ENCODE peak calls at places on chromosomes 4 and X, in ten cellular contexts. J is A549; D is colonic mucosa; Y is thoracic aorta; T is choroid plexus epithelial cell; A is tibial artery; H is heart right ventricle; I is cardiac muscle cell; V is CD8-positive, alpha-beta T cell; F is body of pancreas. O is an unnamed sample.

GRCh38 chrX:38183577-38183976 is 37.1 kb downstream of the SRPX start:
- DNase-seq in J (no peak), D (no peak), Y (no peak), T (no peak), A (no peak), H (no peak), I (no peak), V (no peak), F (no peak), O (no peak)

GRCh38 chr4:136637071-136637777 is 895.1 kb downstream of the PCDH18 start:
- DNase-seq in J (no peak), D (no peak), Y (no peak), T (peak), A (no peak), H (no peak), I (peak), V (no peak), F (peak), O (no peak)

GRCh38 chr4:165464338-165464737 is 85.5 kb downstream of the CPE start:
- DNase-seq in J (no peak), D (no peak), Y (no peak), T (no peak), A (no peak), H (no peak), I (no peak), V (no peak), F (no peak), O (no peak)

GRCh38 chr4:181905708-181906107 is 337.5 kb upstream of the TENM3 start:
- DNase-seq in J (no peak), D (no peak), Y (no peak), T (no peak), A (no peak), H (no peak), I (no peak), V (no peak), F (no peak), O (no peak)

GRCh38 chrX:101287402-101287801 is 3.7 kb downstream of the TAF7L start:
- DNase-seq in J (peak), D (peak), Y (no peak), T (peak), A (no peak), H (no peak), I (peak), V (no peak), F (no peak), O (peak)

GRCh38 chrX:73922856-73923429 is 359.9 kb downstream of the CHIC1 start:
- DNase-seq in J (no peak), D (no peak), Y (no peak), T (no peak), A (no peak), H (no peak), I (no peak), V (no peak), F (no peak), O (no peak)

GRCh38 chr4:126961661-126962060 is 671.1 kb upstream of the INTU start:
- DNase-seq in J (no peak), D (no peak), Y (no peak), T (no peak), A (no peak), H (no peak), I (no peak), V (no peak), F (no peak), O (no peak)

GRCh38 chr4:160038560-160038959 is 935.7 kb downstream of the RAPGEF2 start:
- DNase-seq in J (no peak), D (no peak), Y (no peak), T (peak), A (no peak), H (no peak), I (no peak), V (no peak), F (no peak), O (no peak)

GRCh38 chr4:164748375-164748774 is 5.6 kb upstream of the SMIM31 start:
- DNase-seq in J (no peak), D (no peak), Y (no peak), T (peak), A (no peak), H (no peak), I (peak), V (no peak), F (no peak), O (no peak)

GRCh38 chr4:132596186-132596585 is 552.9 kb upstream of the PCDH10 start:
- DNase-seq in J (no peak), D (no peak), Y (no peak), T (no peak), A (no peak), H (no peak), I (no peak), V (no peak), F (no peak), O (no peak)

GRCh38 chr4:52748432-52748831 is 2.8 kb downstream of the ERVMER34-1 start:
- DNase-seq in J (no peak), D (no peak), Y (no peak), T (no peak), A (no peak), H (no peak), I (no peak), V (no peak), F (no peak), O (no peak)

GRCh38 chr4:147057631-147057980 is 111.9 kb upstream of the TTC29 start:
- DNase-seq in J (no peak), D (no peak), Y (no peak), T (peak), A (no peak), H (no peak), I (peak), V (no peak), F (no peak), O (no peak)

GRCh38 chr4:43932448-43932847 is 516.2 kb downstream of the KCTD8 start:
- DNase-seq in J (no peak), D (no peak), Y (no peak), T (no peak), A (no peak), H (no peak), I (no peak), V (no peak), F (no peak), O (no peak)

GRCh38 chr4:181676546-181676945 is 566.7 kb upstream of the TENM3 start:
- DNase-seq in J (no peak), D (no peak), Y (no peak), T (no peak), A (no peak), H (no peak), I (no peak), V (no peak), F (no peak), O (no peak)

GRCh38 chrX:27910412-27910811 is 70.8 kb downstream of the DCAF8L1 start:
- DNase-seq in J (no peak), D (no peak), Y (no peak), T (no peak), A (no peak), H (no peak), I (no peak), V (no peak), F (no peak), O (no peak)

GRCh38 chr4:110637408-110638131 is 14.7 kb upstream of the PITX2 start:
- DNase-seq in J (no peak), D (no peak), Y (no peak), T (no peak), A (no peak), H (no peak), I (no peak), V (no peak), F (no peak), O (no peak)

GRCh38 chr4:101421393-101421792 is 74.1 kb upstream of the PPP3CA start:
- DNase-seq in J (no peak), D (no peak), Y (no peak), T (peak), A (no peak), H (no peak), I (no peak), V (no peak), F (no peak), O (no peak)

GRCh38 chrX:56572975-56573374 is 9.5 kb downstream of the UBQLN2 start:
- DNase-seq in J (no peak), D (no peak), Y (no peak), T (no peak), A (no peak), H (no peak), I (no peak), V (no peak), F (no peak), O (no peak)

GRCh38 chr4:53098681-53099121 is 236.6 kb downstream of the RASL11B start:
- DNase-seq in J (no peak), D (no peak), Y (no peak), T (peak), A (no peak), H (no peak), I (peak), V (no peak), F (no peak), O (no peak)

GRCh38 chr4:153242848-153243324 is 38.6 kb downstream of the TRIM2 start:
- DNase-seq in J (no peak), D (no peak), Y (no peak), T (no peak), A (no peak), H (no peak), I (no peak), V (no peak), F (no peak), O (no peak)

GRCh38 chr4:113919145-113919544 is 60.3 kb downstream of the ARSJ start:
- DNase-seq in J (no peak), D (no peak), Y (no peak), T (peak), A (no peak), H (no peak), I (no peak), V (no peak), F (no peak), O (no peak)

GRCh38 chrX:125094901-125095300 is 224.8 kb upstream of the TEX13C start:
- DNase-seq in J (no peak), D (no peak), Y (no peak), T (no peak), A (no peak), H (no peak), I (no peak), V (no peak), F (no peak), O (no peak)

GRCh38 chr4:127965803-127966175 is 583 bp downstream of the ABHD18 start:
- DNase-seq in J (peak), D (peak), Y (no peak), T (peak), A (peak), H (peak), I (peak), V (peak), F (peak), O (peak)

GRCh38 chr4:154593868-154594267 is 3.3 kb upstream of the FGA start:
- DNase-seq in J (no peak), D (no peak), Y (no peak), T (no peak), A (no peak), H (no peak), I (no peak), V (no peak), F (no peak), O (no peak)

GRCh38 chr4:121370729-121371325 is 10.0 kb downstream of the QRFPR start:
- DNase-seq in J (no peak), D (peak), Y (no peak), T (peak), A (no peak), H (no peak), I (peak), V (no peak), F (peak), O (no peak)

GRCh38 chr4:80610845-80611244 is 275.3 kb downstream of the CFAP299 start:
- DNase-seq in J (no peak), D (peak), Y (no peak), T (peak), A (no peak), H (no peak), I (peak), V (no peak), F (no peak), O (no peak)

GRCh38 chr4:25767877-25768475 is 94.8 kb downstream of the SEL1L3 start:
- DNase-seq in J (peak), D (peak), Y (no peak), T (peak), A (no peak), H (peak), I (peak), V (no peak), F (peak), O (peak)

GRCh38 chrX:47179221-47179927 is 14.3 kb upstream of the UBA1 start:
- DNase-seq in J (no peak), D (no peak), Y (peak), T (peak), A (peak), H (peak), I (peak), V (no peak), F (no peak), O (no peak)

GRCh38 chr4:148166132-148166531 is 276.1 kb downstream of the NR3C2 start:
- DNase-seq in J (no peak), D (no peak), Y (no peak), T (peak), A (no peak), H (no peak), I (peak), V (no peak), F (no peak), O (no peak)

GRCh38 chr4:109332926-109333464 is 30.5 kb upstream of the COL25A1 start:
- DNase-seq in J (no peak), D (no peak), Y (no peak), T (peak), A (no peak), H (no peak), I (peak), V (no peak), F (no peak), O (no peak)

GRCh38 chr4:33111106-33111505 is 2390.9 kb downstream of the PCDH7 start:
- DNase-seq in J (no peak), D (no peak), Y (no peak), T (peak), A (no peak), H (no peak), I (peak), V (no peak), F (no peak), O (no peak)

GRCh38 chr4:38177035-38177791 is 217.0 kb downstream of the PTTG2 start:
- DNase-seq in J (no peak), D (no peak), Y (no peak), T (peak), A (no peak), H (no peak), I (peak), V (peak), F (peak), O (no peak)

GRCh38 chr4:184041156-184041555 is 136.0 kb downstream of the STOX2 start:
- DNase-seq in J (no peak), D (no peak), Y (no peak), T (no peak), A (no peak), H (no peak), I (no peak), V (no peak), F (no peak), O (no peak)

GRCh38 chr4:68209003-68209402 is 36.5 kb downstream of the TMPRSS11B start:
- DNase-seq in J (no peak), D (no peak), Y (no peak), T (peak), A (no peak), H (no peak), I (no peak), V (no peak), F (no peak), O (no peak)

GRCh38 chr4:26736621-26737020 is 124.0 kb upstream of the STIM2 start:
- DNase-seq in J (no peak), D (no peak), Y (no peak), T (peak), A (no peak), H (no peak), I (no peak), V (no peak), F (no peak), O (no peak)

GRCh38 chr4:578451-579443 is 2.7 kb upstream of the TMEM271 start:
- DNase-seq in J (no peak), D (no peak), Y (no peak), T (no peak), A (no peak), H (no peak), I (no peak), V (peak), F (no peak), O (no peak)

GRCh38 chr4:182929296-182929695 is 12.1 kb upstream of the DCTD start:
- DNase-seq in J (no peak), D (no peak), Y (no peak), T (peak), A (no peak), H (no peak), I (peak), V (no peak), F (no peak), O (no peak)

GRCh38 chr4:91256043-91256442 is 1047.7 kb upstream of the GRID2 start:
- DNase-seq in J (no peak), D (no peak), Y (no peak), T (no peak), A (no peak), H (no peak), I (no peak), V (no peak), F (no peak), O (peak)

GRCh38 chrX:9149831-9150230 is 115.9 kb upstream of the FAM9B start:
- DNase-seq in J (no peak), D (no peak), Y (no peak), T (peak), A (no peak), H (no peak), I (no peak), V (no peak), F (no peak), O (no peak)

DNA sequence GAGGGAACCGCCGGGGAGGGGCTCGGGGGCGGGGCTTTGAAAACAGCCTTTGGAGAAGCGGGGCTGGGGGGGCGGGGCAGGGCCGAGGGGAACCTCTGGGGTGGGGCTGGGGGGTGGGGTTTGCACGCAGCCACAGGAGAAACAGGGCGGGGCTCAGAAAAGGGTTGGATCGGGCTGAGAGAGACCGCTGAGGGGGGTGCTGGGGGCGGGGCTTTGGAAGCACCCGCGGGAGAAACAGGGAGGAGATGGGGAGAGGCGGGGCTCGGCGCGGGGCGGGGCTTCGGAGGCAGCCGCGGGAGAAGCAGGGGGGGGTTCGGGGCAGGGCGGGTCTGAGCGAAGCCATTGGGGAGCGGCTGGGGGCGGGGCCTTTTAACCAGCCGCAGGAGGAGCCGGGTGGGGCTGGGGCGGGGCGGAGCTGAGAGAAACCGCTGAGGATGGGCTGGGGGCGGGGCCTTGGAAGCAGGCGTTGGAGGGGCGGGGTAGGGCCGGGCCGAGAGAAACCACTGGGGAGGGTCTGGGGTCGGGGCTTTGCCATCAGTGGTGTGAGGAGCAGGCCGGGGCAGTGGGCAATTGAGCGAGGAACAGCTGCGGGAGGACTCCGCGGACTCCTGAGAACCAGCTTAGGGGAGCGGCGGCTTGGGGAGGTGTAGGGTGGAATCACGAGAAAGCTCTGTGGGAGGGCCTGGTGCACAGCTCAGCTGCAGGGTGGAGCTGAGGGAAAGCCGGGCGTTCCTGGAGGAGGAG is 1.2 kb upstream of the EOLA2 start:
- DNase-seq in J (peak), D (peak), Y (peak), T (peak), A (peak), H (peak), I (peak), V (peak), F (peak), O (peak)
- H3K4me3 ChIP-seq in J (peak), D (peak), Y (peak), T (peak), A (peak), H (peak), I (peak), V (peak), F (peak), O (peak)

DNA sequence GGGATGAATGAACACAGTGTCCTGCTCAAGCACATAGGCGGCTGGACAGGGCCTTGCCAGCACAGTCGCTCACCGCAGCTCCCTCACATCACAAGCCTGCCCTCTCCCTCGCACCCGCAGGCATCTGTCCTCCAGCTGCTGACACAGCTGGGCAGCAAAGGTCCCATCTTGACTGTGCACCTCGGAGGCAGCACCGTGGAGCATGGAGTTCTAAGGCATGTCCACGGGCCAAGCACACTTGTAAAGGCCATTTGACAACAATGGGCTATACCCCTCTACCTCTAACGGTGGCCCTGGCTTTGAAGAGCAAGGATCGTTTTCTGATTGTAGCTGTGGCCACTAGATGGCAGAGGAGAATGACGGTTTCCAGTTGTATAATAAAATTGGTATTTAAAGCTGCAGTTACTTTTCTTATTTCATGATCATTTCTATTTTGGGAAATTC is 53.8 kb downstream of the APLN start:
- DNase-seq in J (peak), D (no peak), Y (no peak), T (peak), A (no peak), H (no peak), I (peak), V (no peak), F (no peak), O (no peak)
- TF ChIP-seq CTCF in J (peak), D (peak), Y (peak), T (peak), A (peak), H (peak), I (peak), V (peak), F (peak), O (peak)

GRCh38 chr4:65668201-65669007 is 1.9 kb downstream of the EPHA5 start:
- DNase-seq in J (no peak), D (no peak), Y (no peak), T (peak), A (peak), H (no peak), I (no peak), V (no peak), F (peak), O (no peak)
- H3K4me3 ChIP-seq in J (peak), D (no peak), Y (peak), T (peak), A (peak), H (peak), I (peak), V (no peak), F (no peak), O (no peak)

DNA sequence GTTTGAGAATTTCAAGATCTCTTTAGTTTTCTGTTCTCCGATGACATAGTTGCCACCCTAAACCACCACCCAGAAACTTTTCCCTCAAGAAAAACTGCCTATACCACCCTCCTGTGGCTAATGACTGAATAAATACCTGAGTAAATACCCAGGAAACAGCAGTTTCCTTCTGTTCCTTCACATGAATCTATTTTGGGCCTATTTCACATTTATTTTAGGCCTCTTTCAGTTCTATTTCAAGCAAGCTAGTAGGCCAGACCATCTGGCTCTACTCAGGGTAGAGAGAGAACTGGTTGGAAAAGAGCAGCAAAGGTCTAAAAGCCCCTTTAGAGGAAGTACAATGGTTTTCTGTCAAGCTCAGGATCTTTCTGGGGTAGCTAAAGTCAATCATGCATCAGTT is 23.4 kb downstream of the ARHGEF9 start:
- DNase-seq in J (no peak), D (no peak), Y (no peak), T (no peak), A (no peak), H (no peak), I (no peak), V (no peak), F (no peak), O (no peak)
- TF ChIP-seq CTCF in J (no peak), D (no peak), Y (peak), T (peak), A (peak), H (peak), I (no peak), V (peak), F (peak), O (no peak)

DNA sequence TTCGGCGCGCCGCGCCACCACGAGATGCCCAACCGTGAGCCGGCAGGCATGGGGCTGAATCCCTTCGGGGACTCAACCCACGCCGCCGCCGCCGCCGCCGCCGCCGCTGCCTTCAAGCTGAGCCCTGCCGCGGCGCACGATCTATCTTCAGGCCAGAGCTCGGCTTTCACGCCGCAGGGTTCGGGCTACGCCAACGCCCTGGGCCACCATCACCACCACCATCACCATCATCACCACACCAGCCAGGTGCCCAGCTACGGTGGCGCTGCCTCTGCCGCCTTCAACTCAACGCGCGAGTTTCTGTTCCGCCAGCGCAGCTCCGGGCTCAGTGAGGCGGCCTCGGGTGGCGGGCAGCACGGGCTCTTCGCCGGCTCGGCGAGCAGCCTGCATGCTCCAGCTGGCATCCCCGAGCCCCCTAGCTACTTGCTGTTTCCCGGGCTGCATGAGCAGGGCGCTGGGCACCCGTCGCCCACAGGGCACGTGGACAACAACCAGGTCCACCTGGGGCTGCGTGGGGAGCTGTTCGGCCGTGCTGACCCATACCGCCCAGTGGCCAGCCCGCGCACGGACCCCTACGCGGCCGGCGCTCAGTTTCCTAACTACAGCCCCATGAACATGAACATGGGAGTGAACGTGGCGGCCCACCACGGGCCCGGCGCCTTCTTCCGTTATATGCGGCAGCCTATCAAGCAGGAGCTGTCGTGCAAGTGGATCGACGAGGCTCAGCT is 983 bp downstream of the ZIC3 start:
- DNase-seq in J (no peak), D (no peak), Y (no peak), T (peak), A (no peak), H (no peak), I (no peak), V (no peak), F (no peak), O (no peak)
- H3K4me3 ChIP-seq in J (no peak), D (no peak), Y (peak), T (peak), A (peak), H (no peak), I (peak), V (peak), F (no peak), O (no peak)